ENCODE peak calls at places on chromosomes 4 and X, in six cellular contexts. U is stomach, C is upper lobe of left lung, E is sigmoid colon, J is thoracic aorta, X is HCT116. W is an unnamed sample.

GRCh38 chrX:19886375-19886774 is 1.0 kb downstream of the SH3KBP1 start:
- DNase-seq in J (no peak), E (no peak), X (no peak), C (no peak), U (no peak), W (no peak)

GRCh38 chr4:186029731-186030421 is 39.1 kb upstream of the TLR3 start:
- DNase-seq in J (peak; percentile 54), X (no peak), E (peak; percentile 90), C (peak; percentile 48), U (peak; percentile 78), W (no peak)

GRCh38 chrX:252421-253291 is 28.5 kb upstream of the PLCXD1 start:
- DNase-seq in E (peak; percentile 43), X (no peak), C (no peak), J (no peak), U (no peak), W (no peak)

GRCh38 chr4:26496207-26496783 is 6.0 kb upstream of the CCKAR start:
- DNase-seq in U (no peak), C (no peak), E (no peak), X (no peak), J (no peak), W (no peak)

GRCh38 chr4:175166020-175166419 is 247.9 kb downstream of the ADAM29 start:
- DNase-seq in E (no peak), U (no peak), X (no peak), J (no peak), C (no peak), W (no peak)

GRCh38 chr4:118953276-118953675 is 64.6 kb downstream of the SYNPO2 start:
- DNase-seq in X (no peak), C (no peak), J (no peak), U (no peak), E (no peak), W (no peak)

GRCh38 chrX:107542500-107542899 is 85.8 kb upstream of the PRPS1 start:
- DNase-seq in C (no peak), J (no peak), U (peak; percentile 48), E (no peak), X (peak; percentile 8), W (no peak)

GRCh38 chr4:147842573-147842972 is 110.7 kb downstream of the ARHGAP10 start:
- DNase-seq in U (no peak), C (no peak), J (no peak), E (peak; percentile 86), X (no peak), W (no peak)

GRCh38 chr4:85478576-85478975 is 3.6 kb downstream of the ARHGAP24 start:
- DNase-seq in J (no peak), E (no peak), X (no peak), C (no peak), U (no peak), W (no peak)

GRCh38 chrX:31036895-31037294 is 34.9 kb downstream of the FTHL17 start:
- DNase-seq in C (peak; percentile 64), U (peak; percentile 57), X (peak; percentile 6), E (no peak), J (no peak), W (no peak)

GRCh38 chrX:2387614-2388239 is 113.0 kb downstream of the DHRSX start:
- DNase-seq in J (no peak), U (peak; percentile 38), E (no peak), X (no peak), C (no peak), W (no peak)

GRCh38 chrX:24151513-24151912 is 2.0 kb downstream of the ZFX start:
- DNase-seq in U (no peak), E (no peak), X (no peak), J (no peak), C (no peak), W (no peak)

GRCh38 chr4:83889802-83890201 is 353.9 kb downstream of the GPAT3 start:
- DNase-seq in X (peak; percentile 16), J (no peak), U (no peak), C (no peak), E (no peak), W (no peak)

GRCh38 chrX:154059231-154059630 is 38.3 kb downstream of the MECP2 start:
- DNase-seq in X (no peak), C (no peak), E (peak; percentile 5), U (no peak), J (no peak), W (no peak)

GRCh38 chrX:136209751-136210150 is 41.4 kb downstream of the MAP7D3 start:
- DNase-seq in C (no peak), X (no peak), U (no peak), E (no peak), J (no peak), W (no peak)

GRCh38 chrX:96615448-96615847 is 69.2 kb upstream of the DIAPH2 start:
- DNase-seq in E (no peak), J (no peak), X (no peak), U (no peak), C (no peak), W (no peak)

GRCh38 chrX:136768469-136769084 is 12.2 kb downstream of the ARHGEF6 start:
- DNase-seq in C (peak; percentile 53), X (peak; percentile 57), E (peak; percentile 73), U (no peak), J (no peak), W (no peak)

GRCh38 chr4:43244688-43245382 is 352.3 kb downstream of the GRXCR1 start:
- DNase-seq in E (no peak), C (no peak), U (no peak), X (no peak), J (no peak), W (no peak)

GRCh38 chr4:136392576-136392975 is 1139.7 kb downstream of the PCDH18 start:
- DNase-seq in U (no peak), E (no peak), C (no peak), X (no peak), J (no peak), W (no peak)

GRCh38 chr4:10951306-10951705 is 266.7 kb upstream of the CLNK start:
- DNase-seq in U (no peak), J (no peak), E (no peak), C (no peak), X (no peak), W (no peak)

GRCh38 chr4:25637581-25638220 is 17.9 kb upstream of the SLC34A2 start:
- DNase-seq in C (peak; percentile 75), E (no peak), J (no peak), U (peak; percentile 41), X (no peak), W (no peak)

GRCh38 chrX:147927220-147927619 is 15.5 kb downstream of the FMR1 start:
- DNase-seq in U (no peak), X (no peak), J (no peak), E (no peak), C (no peak), W (no peak)

GRCh38 chr4:84258905-84259830 is 239.9 kb downstream of the NKX6-1 start:
- DNase-seq in X (peak; percentile 13), J (no peak), U (no peak), C (no peak), E (no peak), W (no peak)

GRCh38 chr4:76856183-76856969 is 41.6 kb downstream of the SOWAHB start:
- DNase-seq in C (no peak), J (no peak), X (no peak), E (no peak), U (no peak), W (no peak)

GRCh38 chr4:176335421-176335820 is 15.7 kb downstream of the SPCS3 start:
- DNase-seq in U (no peak), X (no peak), J (no peak), C (no peak), E (no peak), W (no peak)

GRCh38 chr4:75545526-75545925 is 10.3 kb upstream of the ODAPH start:
- DNase-seq in X (no peak), U (no peak), C (no peak), E (no peak), J (no peak), W (no peak)

GRCh38 chrX:109830704-109831206 is 97.7 kb upstream of the ACSL4 start:
- DNase-seq in U (no peak), C (no peak), J (no peak), E (no peak), X (no peak), W (no peak)

DNA sequence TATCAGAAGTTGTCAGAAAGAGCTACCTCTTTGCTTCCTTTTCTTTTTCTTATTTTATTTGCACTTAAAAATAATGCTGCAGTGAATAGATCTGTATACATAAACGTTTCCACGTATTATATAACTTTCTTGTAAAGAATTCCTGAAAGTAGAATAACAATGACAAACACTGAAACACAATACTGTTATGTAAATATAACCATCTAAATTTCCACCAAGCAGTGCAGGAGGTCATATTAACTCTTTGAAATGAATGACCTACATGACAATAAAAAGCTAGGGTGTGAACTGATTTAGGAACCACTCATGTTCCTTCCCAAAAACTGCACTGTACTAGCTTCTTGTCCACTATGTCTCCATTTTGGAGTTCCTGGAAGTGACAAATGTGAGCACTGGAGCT is 85.8 kb downstream of the COX18 start:
- DNase-seq in U (no peak), E (no peak), C (no peak), X (no peak), J (no peak), W (no peak)
- H3K9me3 ChIP-seq in U (no peaks in the 10 kb centered on the region), E (no peaks in the 10 kb centered on the region), C (no peaks in the 10 kb centered on the region), X (no peaks in the 10 kb centered on the region), J (no peaks in the 10 kb centered on the region), W (no peaks in the 10 kb centered on the region)

DNA sequence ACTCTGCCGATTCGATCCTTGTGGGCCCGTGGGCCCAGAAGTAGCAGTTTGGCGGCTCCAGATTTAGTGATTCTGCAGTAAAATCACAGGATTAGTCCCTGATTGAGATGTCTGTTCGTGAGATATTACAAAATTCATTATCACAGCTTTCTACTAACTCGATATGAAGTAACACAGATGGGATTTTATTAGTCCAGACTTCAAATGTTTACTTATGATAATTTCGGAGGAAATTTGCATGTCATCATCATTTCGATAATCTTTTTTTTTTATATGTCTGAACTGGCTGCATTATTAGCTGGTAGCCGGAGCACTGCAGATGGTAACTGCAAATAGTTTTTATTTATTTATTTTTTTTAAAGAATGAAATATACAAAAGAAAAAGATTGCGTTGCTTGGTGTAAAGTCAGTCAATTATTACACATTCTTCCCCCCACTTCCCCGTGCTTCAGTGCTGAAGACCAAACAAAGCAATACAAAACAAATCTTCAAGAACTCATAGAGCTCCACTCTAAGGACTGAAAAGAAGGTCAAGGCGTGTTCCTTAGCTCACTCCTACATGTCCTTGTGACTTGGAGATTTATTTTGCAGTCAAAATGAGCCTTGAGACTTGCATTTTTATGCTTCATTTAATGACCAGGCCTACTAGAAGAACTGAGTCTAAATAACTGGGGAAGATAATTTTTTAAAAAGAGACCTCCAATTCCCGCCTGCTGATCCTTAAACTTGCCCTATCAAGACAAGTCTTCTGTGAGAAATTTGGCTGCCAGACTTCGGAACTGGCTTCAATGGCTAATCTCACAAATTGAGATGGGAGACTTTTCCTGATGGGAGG is 11.7 kb upstream of the PITX2 start:
- DNase-seq in X (no peak), E (no peak), C (no peak), U (no peak), J (no peak), W (no peak)
- H3K9me3 ChIP-seq in X (no peaks in the 10 kb centered on the region), E (no peaks in the 10 kb centered on the region), C (no peaks in the 10 kb centered on the region), U (peaks cover 5% of the 10 kb centered on the region), J (no peaks in the 10 kb centered on the region), W (peaks cover 6% of the 10 kb centered on the region)

GRCh38 chrX:43718081-43718480 is 62.0 kb downstream of the MAOA start:
- DNase-seq in C (no peak), J (no peak), X (no peak), U (no peak), E (no peak), W (no peak)
- H3K9me3 ChIP-seq in C (no peaks in the 10 kb centered on the region), J (no peaks in the 10 kb centered on the region), X (no peaks in the 10 kb centered on the region), U (peaks cover 28% of the 10 kb centered on the region), E (no peaks in the 10 kb centered on the region), W (no peaks in the 10 kb centered on the region)

GRCh38 chr4:171519457-171519856 is 293.7 kb upstream of the GALNTL6 start:
- DNase-seq in U (no peak), E (no peak), J (no peak), C (no peak), X (no peak), W (no peak)

GRCh38 chr4:171521726-171522125 is 291.5 kb upstream of the GALNTL6 start:
- DNase-seq in U (no peak), X (no peak), C (no peak), E (no peak), J (no peak), W (no peak)

GRCh38 chr4:171524913-171525312 is 288.3 kb upstream of the GALNTL6 start:
- DNase-seq in J (no peak), E (no peak), C (no peak), U (no peak), X (no peak), W (no peak)
- H3K9me3 ChIP-seq in J (no peaks in the 10 kb centered on the region), E (no peaks in the 10 kb centered on the region), C (no peaks in the 10 kb centered on the region), U (no peaks in the 10 kb centered on the region), X (no peaks in the 10 kb centered on the region), W (no peaks in the 10 kb centered on the region)